ENCODE peak calls at places on chromosomes 7 and 10, in four cellular contexts. P is pancreas, K is heart left ventricle, Y is IMR-90. Z is an unnamed sample.

GRCh38 chr10:33136781-33137180 is 178.8 kb upstream of the ITGB1 start:
- DNase-seq in P (no peak), K (no peak), Y (peak; percentile 78), Z (no peak)

GRCh38 chr7:39921505-39922250 is 28.4 kb upstream of the CDK13 start:
- DNase-seq in P (no peak), K (no peak), Y (no peak), Z (no peak)

GRCh38 chr10:86876748-86877147 is 80.7 kb downstream of the MMRN2 start:
- DNase-seq in P (no peak), K (no peak), Y (peak; percentile 79), Z (no peak)

GRCh38 chr10:73881221-73881919 is 7.0 kb upstream of the CAMK2G start:
- DNase-seq in P (no peak), K (no peak), Y (peak; percentile 58), Z (no peak)

GRCh38 chr7:90173127-90173844 is 19.0 kb downstream of the STEAP1 start:
- DNase-seq in P (no peak), K (no peak), Y (peak; percentile 50), Z (no peak)

GRCh38 chr7:148623586-148624282 is 33.2 kb downstream of the C7orf33 start:
- DNase-seq in P (no peak), K (no peak), Y (peak; percentile 5), Z (no peak)

GRCh38 chr7:96075510-96076349 is 246.2 kb downstream of the SLC25A13 start:
- DNase-seq in P (peak; percentile 45), K (peak; percentile 48), Y (peak; percentile 56), Z (peak; percentile 23)

GRCh38 chr7:30159153-30159552 is 24.4 kb downstream of the MTURN start:
- DNase-seq in P (no peak), K (no peak), Y (no peak), Z (no peak)

GRCh38 chr7:534075-534474 is 14.4 kb upstream of the PDGFA start:
- DNase-seq in P (no peak), K (no peak), Y (no peak), Z (no peak)

GRCh38 chr7:128029405-128029995 is 1.7 kb downstream of the LRRC4 start:
- DNase-seq in P (no peak), K (no peak), Y (no peak), Z (no peak)

DNA sequence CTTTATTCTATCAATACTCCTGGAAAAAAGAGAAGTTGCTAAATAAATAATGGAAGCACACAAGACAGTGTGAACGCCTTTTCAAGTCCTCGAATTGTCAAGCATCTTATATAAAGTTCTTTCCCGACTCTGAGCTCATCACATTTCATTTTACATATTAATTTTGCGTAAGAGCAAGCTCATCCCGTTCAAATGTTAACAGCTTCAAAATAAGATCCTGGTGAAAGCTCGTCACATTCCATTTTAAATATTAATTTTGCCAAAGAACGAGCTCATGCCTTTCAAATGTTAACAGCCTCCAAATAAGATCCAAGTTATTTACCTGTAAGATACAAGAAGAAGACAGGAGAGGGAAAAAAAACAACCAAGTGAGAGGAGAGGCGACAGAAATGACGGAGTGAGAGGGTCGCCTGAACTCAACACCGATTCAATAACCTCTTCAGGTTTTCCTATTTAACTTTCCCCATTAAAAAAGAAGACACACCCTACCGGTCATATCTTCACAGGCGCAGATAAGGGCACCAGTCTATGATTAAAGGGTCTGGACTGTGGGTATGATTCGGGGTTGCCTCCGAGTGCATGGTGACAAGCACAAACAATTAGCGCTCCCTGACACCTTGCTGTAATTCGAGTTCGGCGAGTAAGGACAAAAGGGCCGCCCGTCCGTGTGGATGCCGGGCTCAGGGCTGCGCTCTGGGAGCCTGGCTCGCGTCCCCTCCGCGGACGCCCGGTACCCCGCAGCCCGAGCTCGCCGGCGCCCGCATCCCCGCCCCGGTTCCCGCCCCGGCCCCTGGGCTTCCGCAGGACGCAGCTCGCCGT is 111.7 kb upstream of the RHEB start:
- DNase-seq in P (peak; percentile 41), K (no peak), Y (no peak), Z (no peak)
- TF ChIP-seq CTCF in P (no peak), K (no peak), Y (no peak), Z (peak; percentile 22)

GRCh38 chr10:6088721-6089333 is at the start of gene RBM17:
- DNase-seq in P (peak; percentile 95), K (peak; percentile 94), Y (peak; percentile 97), Z (peak; percentile 97)

GRCh38 chr10:6089334-6090219 is 743 bp downstream of the RBM17 start:
- DNase-seq in P (peak; percentile 31), K (peak; percentile 19), Y (no peak), Z (peak; percentile 48)

GRCh38 chr10:6082496-6083395 is 6.1 kb upstream of the RBM17 start:
- DNase-seq in P (no peak), K (peak; percentile 27), Y (no peak), Z (no peak)

GRCh38 chr10:6083523-6084475 is 5.0 kb upstream of the RBM17 start:
- DNase-seq in P (no peak), K (no peak), Y (peak; percentile 40), Z (no peak)

DNA sequence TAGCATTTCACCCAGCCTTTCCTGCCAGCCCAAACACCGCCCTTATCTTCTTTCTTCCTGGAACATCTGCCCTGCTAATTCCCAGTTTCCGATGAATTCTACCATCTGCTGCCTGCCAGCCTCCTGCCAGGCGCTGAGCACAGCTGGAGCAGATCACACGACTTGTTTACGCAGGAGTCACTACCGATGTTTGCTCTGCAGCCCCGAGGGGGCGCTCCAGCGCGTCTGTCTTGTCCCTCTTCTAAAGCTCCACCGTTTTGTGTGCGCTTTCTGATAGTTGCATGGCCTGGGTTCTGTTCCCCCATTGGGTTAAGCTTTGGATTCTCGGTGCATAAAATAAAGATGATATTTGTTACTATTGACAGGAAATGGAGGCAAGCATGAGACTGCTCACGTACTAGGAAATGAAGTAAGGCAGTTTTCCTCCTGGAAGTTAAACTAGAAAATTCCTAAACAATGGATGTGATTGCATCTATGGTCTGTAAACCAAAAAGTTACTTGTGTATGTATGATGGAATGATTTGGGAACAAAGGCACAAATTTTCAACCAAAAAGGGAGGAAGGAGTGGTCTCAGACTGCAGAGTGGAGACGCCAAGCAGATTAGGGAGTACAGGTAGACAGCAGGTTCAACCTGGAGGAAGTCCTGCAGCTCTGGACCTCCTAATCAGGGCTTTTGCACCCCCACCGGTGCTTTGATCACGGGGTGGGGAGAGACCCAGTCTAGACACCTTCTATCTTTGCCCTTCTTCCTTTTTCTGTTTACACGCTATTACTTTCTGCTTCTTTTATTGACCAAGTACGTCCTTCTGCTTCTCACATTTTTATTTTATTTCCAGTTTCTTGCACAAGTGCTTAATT is 2.2 kb upstream of the RBM17 start:
- DNase-seq in P (peak; percentile 93), K (peak; percentile 89), Y (peak; percentile 85), Z (peak; percentile 72)
- H3K4me3 ChIP-seq in P (no peak overlapping the region), K (peak overlapping the region; percentile 44), Y (no peak overlapping the region), Z (no peak overlapping the region)

GRCh38 chr10:117536862-117537435 is 5.6 kb upstream of the EMX2 start:
- DNase-seq in P (no peak), K (no peak), Y (no peak), Z (no peak)

GRCh38 chr10:117535752-117536358 is 6.7 kb upstream of the EMX2 start:
- DNase-seq in P (no peak), K (no peak), Y (no peak), Z (no peak)

GRCh38 chr10:117537904-117538524 is 4.5 kb upstream of the EMX2 start:
- DNase-seq in P (no peak), K (no peak), Y (no peak), Z (no peak)

GRCh38 chr10:117536359-117536861 is 6.1 kb upstream of the EMX2 start:
- DNase-seq in P (no peak), K (no peak), Y (no peak), Z (no peak)

DNA sequence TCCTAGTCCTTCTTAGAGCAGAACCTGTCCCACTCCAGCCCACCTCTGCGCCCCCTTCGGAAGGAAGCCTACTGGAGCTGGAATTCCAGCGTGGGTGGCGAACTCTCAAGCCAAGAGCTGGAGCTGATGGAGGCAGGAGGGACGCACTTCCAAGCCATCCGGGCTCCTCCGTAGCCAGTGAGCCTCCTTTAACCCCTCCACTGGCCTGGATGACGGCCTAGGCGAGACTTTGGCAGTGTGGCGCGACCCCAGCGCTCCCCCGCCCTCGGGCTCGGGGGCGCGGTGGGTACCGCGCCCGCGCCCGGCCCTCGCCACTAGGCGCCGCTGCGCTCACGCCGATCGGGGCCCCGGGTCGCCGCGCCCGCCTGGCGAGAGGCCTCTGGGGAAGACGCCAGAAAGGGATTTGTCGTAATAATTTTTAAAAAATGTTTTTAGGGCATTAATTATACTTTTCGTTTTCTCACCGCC is 5.1 kb upstream of the EMX2 start:
- DNase-seq in P (no peak), K (no peak), Y (no peak), Z (no peak)
- TF ChIP-seq CTCF in P (peak; percentile 60), K (peak; percentile 70), Y (peak; percentile 67), Z (no peak)

DNA sequence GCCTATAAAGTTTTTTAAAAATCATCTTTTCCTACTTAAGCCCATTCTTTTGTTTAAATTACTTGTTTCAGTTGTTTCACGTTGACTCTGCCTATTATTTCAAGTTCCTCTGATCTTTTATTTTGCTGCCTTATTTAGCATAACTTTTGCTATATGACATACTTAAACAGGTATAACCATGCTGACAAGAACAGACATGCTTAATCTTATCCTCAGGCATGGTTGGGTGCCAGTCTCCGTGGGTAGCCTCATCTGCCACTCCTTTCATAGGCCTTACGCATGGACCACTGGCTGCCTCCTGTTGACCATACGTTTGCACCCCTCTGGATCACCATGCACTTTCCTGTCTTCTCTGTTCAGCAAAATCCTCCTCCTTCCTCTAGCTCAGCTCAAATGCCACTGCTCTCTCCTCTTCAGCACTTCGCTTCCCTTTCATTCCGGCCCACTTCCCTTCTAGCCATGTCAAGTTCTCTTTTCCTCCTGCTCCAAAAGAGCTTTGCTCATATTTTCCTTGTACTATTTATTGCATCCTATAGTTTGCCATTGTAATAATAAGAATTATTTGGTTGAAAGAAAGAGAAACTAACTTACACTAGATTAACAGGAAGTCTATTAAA is 10.0 kb upstream of the TSPAN33 start:
- DNase-seq in P (no peak), K (no peak), Y (no peak), Z (no peak)
- H3K4me3 ChIP-seq in P (no peak overlapping the region), K (no peak overlapping the region), Y (no peak overlapping the region), Z (no peak overlapping the region)

GRCh38 chr7:146874722-146875121 is 758.1 kb downstream of the CNTNAP2 start:
- DNase-seq in P (no peak), K (no peak), Y (no peak), Z (no peak)
- TF ChIP-seq CTCF in P (no peak), K (no peak), Y (no peak), Z (no peak)

DNA sequence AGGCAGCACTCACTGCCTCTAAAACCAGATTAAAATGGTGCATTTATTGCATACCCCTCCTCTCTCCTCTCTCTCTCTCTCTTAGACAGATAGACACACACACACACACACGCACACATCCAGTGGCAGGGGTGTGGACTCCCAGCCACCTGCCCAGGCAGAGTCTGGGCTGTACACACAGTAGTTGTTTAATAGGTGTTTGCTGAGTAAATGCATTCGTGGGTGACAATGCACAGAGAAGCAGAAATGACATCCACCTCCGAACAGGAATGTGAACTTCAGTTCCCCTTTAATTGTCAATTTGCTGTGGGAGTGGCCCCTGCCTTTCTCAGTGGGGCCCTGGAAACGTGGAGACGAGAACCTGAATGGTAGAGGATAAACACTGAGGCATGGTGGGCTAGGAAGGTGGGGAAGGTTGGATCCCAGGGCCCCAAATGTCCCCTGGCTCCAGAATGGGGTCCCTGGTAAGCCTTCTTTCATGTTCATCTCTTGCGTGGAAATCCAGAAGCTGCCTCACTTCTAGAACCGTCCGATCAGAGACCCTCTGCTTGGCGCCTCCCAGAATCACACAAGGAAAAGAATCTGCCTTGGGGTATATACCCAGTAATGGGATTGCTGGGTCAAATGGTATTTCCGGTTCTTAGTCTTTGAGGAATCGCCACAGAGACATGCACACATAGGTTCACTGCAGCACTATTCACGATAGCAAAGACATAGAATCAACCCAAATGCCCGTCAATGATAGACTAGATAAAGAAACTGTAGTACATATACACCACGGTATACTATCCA is 58.5 kb upstream of the ECHDC3 start:
- DNase-seq in P (no peak), K (no peak), Y (no peak), Z (peak; percentile 63)
- H3K4me3 ChIP-seq in P (no peak overlapping the region), K (no peak overlapping the region), Y (no peak overlapping the region), Z (peak overlapping the region; percentile 58)

GRCh38 chr7:122901250-122901649 is 15.0 kb upstream of the CADPS2 start:
- DNase-seq in P (no peak), K (no peak), Y (no peak), Z (no peak)
- TF ChIP-seq CTCF in P (no peak), K (no peak), Y (no peak), Z (no peak)

Z was measured in GM06990.